ENCODE peak calls at places on chromosomes 5 and 9, in ten cellular contexts. S is GM04504; D is amygdala; C is fibroblast of the aortic adventitia; M is T-cell; N is activated CD4-positive, alpha-beta T cell treated with anti-CD3 and anti-CD28 coated beads, Interleukin-2, amount 50 U/mL, for 1 hour; H is MM.1S; K is foreskin melanocyte; W is A549; U is Daoy. A is an unnamed sample.

GRCh38 chr5:72064801-72065570 is 42.3 kb upstream of the MAP1B start:
- DNase-seq in W (no peak), K (no peak), D (no peak), U (no peak), S (no peak), M (no peak), N (no peak), H (no peak), C (no peak), A (no peak)

GRCh38 chr9:69173891-69174644 is at the start of gene TJP2:
- DNase-seq in M (no peak), H (peak), N (peak), C (peak), D (peak), S (no peak), W (no peak), U (peak), K (peak), A (peak)

GRCh38 chr9:114108016-114108833 is 9.1 kb upstream of the KIF12 start:
- DNase-seq in S (peak), D (peak), U (peak), H (peak), M (no peak), N (peak), K (peak), W (peak), C (peak), A (peak)

GRCh38 chr9:126791406-126792230 is 13.2 kb upstream of the ZBTB43 start:
- DNase-seq in K (peak), M (no peak), N (no peak), C (peak), U (peak), H (no peak), D (no peak), S (peak), W (peak), A (no peak)

GRCh38 chr9:134660407-134660806 is 18.8 kb downstream of the COL5A1 start:
- DNase-seq in W (peak), M (no peak), S (no peak), N (no peak), U (no peak), H (no peak), C (no peak), K (no peak), D (no peak), A (no peak)

GRCh38 chr5:2914991-2915484 is 163.6 kb upstream of the IRX2 start:
- DNase-seq in S (no peak), C (no peak), H (no peak), U (no peak), N (no peak), M (no peak), W (no peak), D (no peak), K (no peak), A (no peak)

GRCh38 chr5:181223041-181223728 is at the start of gene TRIM41:
- DNase-seq in N (peak), W (peak), M (peak), S (peak), H (peak), K (peak), C (peak), U (peak), D (no peak), A (peak)

GRCh38 chr5:127518319-127518621 is 830 bp downstream of the PRRC1 start:
- DNase-seq in K (no peak), N (no peak), C (peak), S (peak), D (no peak), H (peak), W (peak), M (no peak), U (no peak), A (no peak)

GRCh38 chr5:6704361-6704851 is 8.8 kb upstream of the TENT4A start:
- DNase-seq in K (no peak), D (no peak), U (peak), H (no peak), M (no peak), S (peak), C (peak), W (no peak), N (no peak), A (no peak)

GRCh38 chr5:172407861-172408260 is 46.5 kb downstream of the SH3PXD2B start:
- DNase-seq in S (no peak), D (no peak), C (peak), W (no peak), K (no peak), U (peak), H (no peak), N (no peak), M (no peak), A (no peak)

GRCh38 chr5:38831117-38831516 is 14.7 kb upstream of the OSMR start:
- DNase-seq in S (no peak), W (no peak), N (no peak), C (no peak), U (no peak), H (no peak), D (no peak), K (no peak), M (no peak), A (no peak)

GRCh38 chr9:83620841-83621636 is 1.9 kb upstream of the IDNK start:
- DNase-seq in W (peak), K (no peak), M (no peak), C (peak), U (peak), N (peak), D (no peak), H (peak), S (peak), A (peak)

GRCh38 chr9:4572184-4572826 is 82.0 kb downstream of the SLC1A1 start:
- DNase-seq in H (no peak), S (no peak), C (no peak), N (no peak), M (no peak), K (no peak), W (no peak), U (no peak), D (no peak), A (no peak)

GRCh38 chr5:42949348-42950090 is 90.6 kb downstream of the ANXA2R start:
- DNase-seq in C (peak), D (no peak), S (no peak), N (peak), U (peak), K (peak), M (peak), H (peak), W (peak), A (no peak)

GRCh38 chr5:132767150-132767549 is 9.9 kb downstream of the SEPTIN8 start:
- DNase-seq in N (no peak), C (no peak), M (no peak), K (no peak), D (peak), H (no peak), W (no peak), S (no peak), U (no peak), A (peak)

GRCh38 chr9:70574222-70574837 is 159.9 kb upstream of the KLF9 start:
- DNase-seq in C (peak), D (no peak), S (no peak), M (no peak), K (no peak), N (no peak), U (no peak), W (no peak), H (no peak), A (no peak)

GRCh38 chr9:94126844-94127243 is 42.6 kb downstream of the PTPDC1 start:
- DNase-seq in D (no peak), N (no peak), W (no peak), H (no peak), C (no peak), M (no peak), U (no peak), S (no peak), K (no peak), A (no peak)

GRCh38 chr9:8188720-8189407 is 389.3 kb upstream of the DMAC1 start:
- DNase-seq in M (no peak), S (no peak), W (no peak), C (no peak), N (no peak), U (no peak), H (no peak), D (no peak), K (no peak), A (no peak)

GRCh38 chr9:115300896-115301295 is 182.9 kb upstream of the TNC start:
- DNase-seq in M (no peak), U (no peak), H (no peak), S (no peak), K (no peak), C (no peak), W (no peak), N (no peak), D (no peak), A (no peak)

GRCh38 chr9:72589684-72590555 is 68.5 kb downstream of the TMC1 start:
- DNase-seq in H (no peak), C (peak), K (no peak), U (no peak), N (no peak), W (no peak), D (no peak), M (no peak), S (no peak), A (no peak)

GRCh38 chr5:140882591-140882899 is 621 bp downstream of the PCDHA13 start:
- DNase-seq in K (no peak), W (peak), M (no peak), S (no peak), H (no peak), D (no peak), C (no peak), N (no peak), U (no peak), A (no peak)

GRCh38 chr9:134011401-134011800 is 13.9 kb upstream of the BRD3OS start:
- DNase-seq in U (no peak), C (peak), W (no peak), D (no peak), H (no peak), M (no peak), K (no peak), N (no peak), S (no peak), A (no peak)

GRCh38 chr5:137730331-137730730 is 5.6 kb downstream of the KLHL3 start:
- DNase-seq in D (no peak), S (no peak), H (no peak), C (no peak), N (no peak), M (no peak), W (no peak), K (no peak), U (peak), A (no peak)

GRCh38 chr5:43065384-43066230 is 25.5 kb upstream of the ANXA2R start:
- DNase-seq in M (peak), C (peak), D (no peak), H (peak), N (peak), U (peak), K (peak), W (peak), S (no peak), A (peak)

GRCh38 chr5:181164076-181164952 is 16.9 kb downstream of the OR2V2 start:
- DNase-seq in U (peak), D (no peak), K (no peak), C (peak), M (no peak), W (peak), S (no peak), H (no peak), N (no peak), A (no peak)

GRCh38 chr5:79795764-79796398 is 106.2 kb downstream of the CMYA5 start:
- DNase-seq in H (no peak), C (peak), S (peak), N (no peak), U (peak), D (no peak), K (no peak), M (no peak), W (no peak), A (no peak)

A was measured in posterior cingulate gyrus.